ENCODE peak calls at places on chromosomes 5 and 9, in five cellular contexts. S is astrocyte of the spinal cord, B is GM13976, V is body of pancreas, D is A549. L is an unnamed sample.

GRCh38 chr5:103119067-103119764 is 722 bp downstream of the GIN1 start:
- DNase-seq in S (no peak), B (no peak), V (no peak), D (no peak), L (no peak)

GRCh38 chr5:35876922-35877321 is 20.2 kb downstream of the IL7R start:
- DNase-seq in S (peak), B (no peak), V (no peak), D (no peak), L (no peak)

GRCh38 chr5:95555553-95555952 is 652 bp downstream of the ARSK start:
- DNase-seq in S (no peak), B (no peak), V (no peak), D (no peak), L (no peak)

GRCh38 chr9:9108641-9109040 is 1309.1 kb upstream of the DMAC1 start:
- DNase-seq in S (no peak), B (no peak), V (no peak), D (no peak), L (no peak)

GRCh38 chr5:149745-150450 is 41.4 kb upstream of the LRRC14B start:
- DNase-seq in S (peak), B (no peak), V (no peak), D (peak), L (no peak)

GRCh38 chr9:136805207-136805740 is 2.5 kb upstream of the RABL6 start:
- DNase-seq in S (no peak), B (no peak), V (no peak), D (no peak), L (no peak)

GRCh38 chr5:79346420-79346824 is 110.5 kb downstream of the JMY start:
- DNase-seq in S (peak), B (no peak), V (no peak), D (peak), L (no peak)

GRCh38 chr9:88528356-88528755 is 6.6 kb upstream of the NXNL2 start:
- DNase-seq in S (no peak), B (no peak), V (no peak), D (no peak), L (no peak)

GRCh38 chr5:139391570-139392323 is 2.0 kb upstream of the MZB1 start:
- DNase-seq in S (no peak), B (peak), V (no peak), D (peak), L (no peak)

GRCh38 chr9:130484362-130485072 is 39.8 kb downstream of the ASS1 start:
- DNase-seq in S (no peak), B (no peak), V (no peak), D (no peak), L (no peak)

GRCh38 chr9:132243156-132244074 is 81.6 kb downstream of the NTNG2 start:
- DNase-seq in S (no peak), B (no peak), V (peak), D (no peak), L (no peak)

GRCh38 chr5:128905225-128906110 is 59.8 kb upstream of the SLC27A6 start:
- DNase-seq in S (peak), B (peak), V (peak), D (peak), L (peak)

GRCh38 chr5:138241688-138242547 is 28.8 kb upstream of the CDC23 start:
- DNase-seq in S (no peak), B (peak), V (peak), D (no peak), L (peak)

GRCh38 chr9:113669523-113670115 is 206.1 kb downstream of the RGS3 start:
- DNase-seq in S (no peak), B (no peak), V (no peak), D (no peak), L (no peak)

GRCh38 chr5:2892601-2893000 is 141.1 kb upstream of the IRX2 start:
- DNase-seq in S (no peak), B (no peak), V (no peak), D (no peak), L (no peak)

GRCh38 chr9:136105398-136106135 is 10.5 kb upstream of the NACC2 start:
- DNase-seq in S (peak), B (no peak), V (peak), D (no peak), L (no peak)

GRCh38 chr5:80128129-80128528 is 93.0 kb downstream of the THBS4 start:
- DNase-seq in S (peak), B (no peak), V (no peak), D (no peak), L (peak)

GRCh38 chr5:99900302-99900811 is 634.8 kb upstream of the FAM174A start:
- DNase-seq in S (peak), B (no peak), V (no peak), D (peak), L (no peak)

GRCh38 chr9:3732077-3733038 is 206.6 kb upstream of the RFX3 start:
- DNase-seq in S (peak), B (peak), V (peak), D (peak), L (peak)

GRCh38 chr9:93464395-93464794 is 11.0 kb upstream of the FAM120AOS start:
- DNase-seq in S (no peak), B (peak), V (no peak), D (no peak), L (no peak)

GRCh38 chr9:130770679-130771442 is 64.2 kb upstream of the ABL1 start:
- DNase-seq in S (peak), B (peak), V (no peak), D (peak), L (no peak)

GRCh38 chr9:38067611-38067891 is 1.5 kb downstream of the SHB start:
- DNase-seq in S (no peak), B (no peak), V (peak), D (no peak), L (peak)

GRCh38 chr5:318341-318897 is 3.1 kb upstream of the AHRR start:
- DNase-seq in S (peak), B (peak), V (no peak), D (peak), L (no peak)

GRCh38 chr5:67166460-67166871 is 30.1 kb downstream of the CD180 start:
- DNase-seq in S (no peak), B (peak), V (peak), D (no peak), L (no peak)

GRCh38 chr5:143772621-143773020 is 39.3 kb upstream of the HMHB1 start:
- DNase-seq in S (no peak), B (no peak), V (no peak), D (no peak), L (no peak)

GRCh38 chr9:108850293-108850897 is 5.4 kb downstream of the ACTL7B start:
- DNase-seq in S (peak), B (no peak), V (no peak), D (peak), L (no peak)
- TF ChIP-seq CTCF in S (peak), B (peak), V (no peak), D (peak), L (no peak)

GRCh38 chr5:81854485-81854884 is 103.6 kb upstream of the SSBP2 start:
- DNase-seq in S (no peak), B (no peak), V (no peak), D (no peak), L (no peak)
- TF ChIP-seq CTCF in S (peak), B (peak), V (no peak), D (peak), L (no peak)

GRCh38 chr5:147393866-147394265 is 116.0 kb downstream of the DPYSL3 start:
- DNase-seq in S (no peak), B (no peak), V (no peak), D (no peak), L (peak)
- TF ChIP-seq CTCF in S (peak), B (no peak), V (no peak), D (no peak), L (peak)

GRCh38 chr5:69329905-69330489 is 2.6 kb downstream of the CCDC125 start:
- DNase-seq in S (no peak), B (no peak), V (no peak), D (no peak), L (no peak)

GRCh38 chr5:69335341-69335975 is 2.9 kb upstream of the CCDC125 start:
- DNase-seq in S (no peak), B (no peak), V (no peak), D (no peak), L (no peak)

GRCh38 chr5:69331528-69332445 is 814 bp downstream of the CCDC125 start:
- DNase-seq in S (no peak), B (peak), V (peak), D (no peak), L (no peak)

DNA sequence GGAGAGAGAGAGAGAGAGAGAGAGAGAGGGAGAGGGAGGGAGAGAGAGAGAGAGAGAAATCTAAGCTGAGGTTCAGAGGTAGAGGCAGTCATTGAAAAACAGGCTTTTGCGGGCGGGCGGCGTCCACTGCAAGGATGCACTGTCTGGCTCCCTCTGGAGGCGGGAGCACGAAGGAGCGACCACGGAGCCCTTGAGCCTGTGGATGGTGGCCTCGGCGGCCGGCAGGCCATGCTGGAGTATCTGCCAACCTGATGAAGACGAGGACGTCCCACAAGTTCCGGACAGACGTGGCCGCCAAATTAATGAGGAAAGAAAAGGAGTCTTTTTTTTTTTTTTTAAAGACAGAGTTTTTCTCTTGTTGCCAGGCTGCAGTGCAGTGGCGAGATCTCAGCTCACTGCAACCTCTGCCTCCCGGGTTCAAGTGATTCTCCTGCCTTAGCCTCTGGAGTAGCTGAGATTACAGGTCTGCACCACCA is 2.2 kb upstream of the CCDC125 start:
- DNase-seq in S (peak), B (peak), V (peak), D (peak), L (peak)
- TF ChIP-seq CTCF in S (peak), B (peak), V (peak), D (peak), L (peak)

L was measured in nephron progenitor cell.